ENCODE peak calls at places on chromosomes 5 and 9, in ten cellular contexts. Y is smooth muscle cell of the brain vasculature; M is activated CD4-positive, alpha-beta memory T cell treated with anti-CD3 and anti-CD28 coated beads, Interleukin-2, amount 10 ng/mL, durations not matched to agents 7 days and 5 days; D is tibial nerve; B is dorsolateral prefrontal cortex; I is astrocyte of the spinal cord; Z is NCI-H748 treated with DMSO at 0.1 percent for 48 hours; U is HS-5; C is HT1080; O is head of caudate nucleus. Q is an unnamed sample.

GRCh38 chr5:172102913-172103629 is 85.0 kb downstream of the STK10 start:
- DNase-seq in Y (peak), M (no peak), D (no peak), B (no peak), I (peak), Z (no peak), U (peak), C (peak), O (no peak), Q (no peak)

GRCh38 chr9:16950051-16950450 is 79.6 kb upstream of the BNC2 start:
- DNase-seq in Y (no peak), M (no peak), D (no peak), B (no peak), I (no peak), Z (no peak), U (no peak), C (no peak), O (no peak), Q (no peak)

GRCh38 chr5:180101451-180102105 is 30.0 kb upstream of the RNF130 start:
- DNase-seq in Y (no peak), M (no peak), D (no peak), B (peak), I (no peak), Z (no peak), U (no peak), C (no peak), O (no peak), Q (no peak)

GRCh38 chr5:179241764-179242370 is 103.4 kb downstream of the ADAMTS2 start:
- DNase-seq in Y (no peak), M (no peak), D (no peak), B (peak), I (no peak), Z (no peak), U (no peak), C (no peak), O (no peak), Q (no peak)

GRCh38 chr5:91983869-91984268 is 600.8 kb upstream of the ARRDC3 start:
- DNase-seq in Y (no peak), M (no peak), D (no peak), B (no peak), I (peak), Z (no peak), U (no peak), C (no peak), O (no peak), Q (no peak)

GRCh38 chr9:132793606-132794580 is 84.2 kb downstream of the AK8 start:
- DNase-seq in Y (no peak), M (no peak), D (no peak), B (no peak), I (no peak), Z (no peak), U (no peak), C (no peak), O (no peak), Q (no peak)

GRCh38 chr5:116032094-116032517 is at the start of gene ARL14EPL:
- DNase-seq in Y (peak), M (no peak), D (peak), B (no peak), I (peak), Z (no peak), U (peak), C (peak), O (no peak), Q (peak)

GRCh38 chr5:131684595-131684994 is 49.6 kb upstream of the RAPGEF6 start:
- DNase-seq in Y (no peak), M (no peak), D (no peak), B (no peak), I (no peak), Z (no peak), U (no peak), C (no peak), O (no peak), Q (no peak)

GRCh38 chr5:114362977-114363721 is 1.3 kb downstream of the KCNN2 start:
- DNase-seq in Y (no peak), M (no peak), D (no peak), B (peak), I (no peak), Z (no peak), U (no peak), C (no peak), O (peak), Q (peak)

GRCh38 chr9:137454145-137454505 is 5.0 kb downstream of the NSMF start:
- DNase-seq in Y (no peak), M (peak), D (no peak), B (peak), I (no peak), Z (no peak), U (no peak), C (no peak), O (no peak), Q (peak)

GRCh38 chr9:121222524-121223171 is 21.0 kb upstream of the RAB14 start:
- DNase-seq in Y (no peak), M (no peak), D (no peak), B (no peak), I (peak), Z (peak), U (no peak), C (peak), O (no peak), Q (no peak)

GRCh38 chr5:77168187-77168883 is 42.1 kb upstream of the PDE8B start:
- DNase-seq in Y (no peak), M (no peak), D (no peak), B (peak), I (no peak), Z (no peak), U (no peak), C (no peak), O (peak), Q (no peak)

GRCh38 chr5:143176048-143176447 is 227.4 kb downstream of the NR3C1 start:
- DNase-seq in Y (no peak), M (no peak), D (no peak), B (no peak), I (no peak), Z (no peak), U (no peak), C (no peak), O (no peak), Q (no peak)

Q was measured in GM13976.